ENCODE peak calls at places on chromosomes 6 and 20, in six cellular contexts. G is GM12864; R is HFFc6; O is effector CD4-positive, alpha-beta T cell; F is stimulated activated CD4-positive, alpha-beta T cell treated with anti-CD3 and anti-CD28 coated beads, Interleukin-1b, Interleukin-23, amount 100 ng/mL, for 24 hours; X is NCI-H2029 treated with DMSO at 0.1 percent for 48 hours. C is an unnamed sample.
A peak's percentile ranks its signal among the peaks of the same experiment; 100 is the strongest.

GRCh38 chr20:36154696-36155628 is at the start of gene EPB41L1:
- DNase-seq in F (no peak), O (no peak), R (no peak), G (no peak), X (no peak), C (no peak)

GRCh38 chr6:169862464-169863148 is 111.2 kb downstream of the ERMARD start:
- DNase-seq in R (no peak), G (no peak), F (no peak), O (no peak), X (no peak), C (no peak)

GRCh38 chr20:37902504-37903313 is at the start of gene VSTM2L:
- DNase-seq in G (no peak), R (peak; percentile 18), F (no peak), O (no peak), X (no peak), C (no peak)

GRCh38 chr6:27091661-27092315 is 155.7 kb upstream of the PRSS16 start:
- DNase-seq in F (peak; percentile 28), X (no peak), R (peak; percentile 98), O (no peak), G (peak; percentile 68), C (no peak)

GRCh38 chr6:37690964-37691735 is 6.5 kb downstream of the MDGA1 start:
- DNase-seq in R (no peak), X (no peak), G (no peak), O (no peak), F (no peak), C (no peak)

GRCh38 chr6:14038636-14039035 is 78.9 kb upstream of the CD83 start:
- DNase-seq in O (no peak), F (no peak), G (no peak), X (no peak), R (no peak), C (no peak)

GRCh38 chr6:21740719-21741118 is 147.2 kb downstream of the SOX4 start:
- DNase-seq in G (no peak), R (peak; percentile 21), O (no peak), F (no peak), X (no peak), C (no peak)

GRCh38 chr6:35042041-35042440 is 99.1 kb downstream of the TCP11 start:
- DNase-seq in R (no peak), F (no peak), G (no peak), O (no peak), X (no peak), C (no peak)

GRCh38 chr6:11437824-11438459 is 99.6 kb upstream of the TMEM170B start:
- DNase-seq in G (no peak), X (no peak), F (no peak), R (no peak), O (no peak), C (no peak)

GRCh38 chr6:20211037-20211940 is 980 bp downstream of the MBOAT1 start:
- DNase-seq in R (peak; percentile 37), G (no peak), X (peak; percentile 95), O (no peak), F (no peak), C (no peak)

GRCh38 chr20:46353506-46354206 is 45.4 kb upstream of the CDH22 start:
- DNase-seq in R (no peak), X (no peak), F (no peak), O (no peak), G (no peak), C (no peak)

GRCh38 chr6:89111933-89112332 is 5.9 kb downstream of the SRSF12 start:
- DNase-seq in R (no peak), O (no peak), F (no peak), G (no peak), X (no peak), C (no peak)

GRCh38 chr6:1792989-1793388 is 183.3 kb downstream of the FOXC1 start:
- DNase-seq in O (no peak), X (no peak), F (no peak), R (peak; percentile 12), G (no peak), C (no peak)

GRCh38 chr6:34462561-34462971 is 3.3 kb upstream of the PACSIN1 start:
- DNase-seq in O (no peak), G (no peak), F (no peak), X (peak; percentile 56), R (no peak), C (no peak)

GRCh38 chr6:27296106-27296783 is 15.8 kb downstream of the POM121L2 start:
- DNase-seq in O (no peak), G (no peak), F (no peak), R (peak; percentile 46), X (no peak), C (no peak)